ENCODE peak calls at places on chromosomes 2 and 18, in nine cellular contexts. A, W, B, O, Q, Y, M, D and X are unnamed samples.

GRCh38 chr2:236972491-236973379 is 113.0 kb upstream of the COPS8 start:
- DNase-seq in A (no peak), W (peak; percentile 90), B (no peak), O (peak; percentile 70), Q (no peak), Y (no peak), M (peak; percentile 97), D (peak; percentile 31), X (peak; percentile 21)

GRCh38 chr2:39108377-39108776 is 12.5 kb downstream of the SOS1 start:
- DNase-seq in A (no peak), W (no peak), B (no peak), O (no peak), Q (no peak), Y (no peak), M (no peak), D (no peak), X (no peak)

GRCh38 chr18:8001711-8002110 is 434.6 kb downstream of the PTPRM start:
- DNase-seq in A (no peak), W (no peak), B (no peak), O (no peak), Q (no peak), Y (no peak), M (no peak), D (no peak), X (no peak)

GRCh38 chr2:184004289-184004944 is 593.9 kb upstream of the ZNF804A start:
- DNase-seq in A (peak; percentile 23), W (no peak), B (no peak), O (no peak), Q (no peak), Y (no peak), M (no peak), D (no peak), X (no peak)

GRCh38 chr2:190718652-190719526 is 70.0 kb downstream of the NAB1 start:
- DNase-seq in A (peak; percentile 67), W (no peak), B (peak; percentile 76), O (peak; percentile 45), Q (peak; percentile 51), Y (no peak), M (peak; percentile 96), D (peak; percentile 13), X (no peak)

GRCh38 chr2:175966839-175967238 is 35.2 kb downstream of the LNPK start:
- DNase-seq in A (no peak), W (no peak), B (no peak), O (no peak), Q (no peak), Y (no peak), M (no peak), D (no peak), X (no peak)

GRCh38 chr2:197126630-197127029 is 183.9 kb downstream of the ANKRD44 start:
- DNase-seq in A (no peak), W (no peak), B (no peak), O (no peak), Q (no peak), Y (no peak), M (no peak), D (no peak), X (no peak)

GRCh38 chr2:7881038-7881437 is 800.8 kb upstream of the ID2 start:
- DNase-seq in A (no peak), W (no peak), B (no peak), O (no peak), Q (no peak), Y (no peak), M (no peak), D (no peak), X (no peak)

GRCh38 chr18:65737346-65737745 is 13.5 kb upstream of the CDH7 start:
- DNase-seq in A (no peak), W (no peak), B (no peak), O (no peak), Q (no peak), Y (no peak), M (no peak), D (no peak), X (no peak)